ENCODE peak calls at places on chromosomes 11 and 22, in four cellular contexts. One of them, this sample, is unnamed.

GRCh38 chr11:106409201-106409600 is 331.7 kb downstream of the AASDHPPT start:
- DNase-seq in progenitor cell of endocrine pancreas: no peak
- DNase-seq in fibroblast of lung: peak
- DNase-seq in A172: no peak
- DNase-seq in this sample: no peak

GRCh38 chr22:17368144-17368726 is 1.0 kb upstream of the CECR2 start:
- DNase-seq in A172: no peak
- DNase-seq in progenitor cell of endocrine pancreas: no peak
- DNase-seq in fibroblast of lung: no peak
- DNase-seq in this sample: no peak

GRCh38 chr22:20399866-20400605 is 6.1 kb downstream of the ZNF74 start:
- DNase-seq in fibroblast of lung: no peak
- DNase-seq in A172: no peak
- DNase-seq in progenitor cell of endocrine pancreas: no peak
- DNase-seq in this sample: no peak

GRCh38 chr11:15938362-15938725 is 418.0 kb downstream of the SOX6 start:
- DNase-seq in fibroblast of lung: no peak
- DNase-seq in progenitor cell of endocrine pancreas: no peak
- DNase-seq in A172: no peak
- DNase-seq in this sample: no peak

GRCh38 chr11:34214961-34215805 is 109.8 kb downstream of the NAT10 start:
- DNase-seq in progenitor cell of endocrine pancreas: no peak
- DNase-seq in fibroblast of lung: peak
- DNase-seq in A172: peak
- DNase-seq in this sample: peak

GRCh38 chr11:88806410-88806809 is 259.4 kb downstream of the GRM5 start:
- DNase-seq in progenitor cell of endocrine pancreas: no peak
- DNase-seq in A172: no peak
- DNase-seq in fibroblast of lung: no peak
- DNase-seq in this sample: no peak

GRCh38 chr22:33114570-33114969 is 56.4 kb upstream of the SYN3 start:
- DNase-seq in A172: peak
- DNase-seq in fibroblast of lung: no peak
- DNase-seq in progenitor cell of endocrine pancreas: no peak
- DNase-seq in this sample: no peak

GRCh38 chr22:46535876-46536558 is 1.4 kb downstream of the CELSR1 start:
- DNase-seq in progenitor cell of endocrine pancreas: no peak
- DNase-seq in A172: no peak
- DNase-seq in fibroblast of lung: no peak
- DNase-seq in this sample: no peak

GRCh38 chr11:62880231-62880802 is 379 bp upstream of the SLC3A2 start:
- DNase-seq in A172: peak
- DNase-seq in progenitor cell of endocrine pancreas: no peak
- DNase-seq in fibroblast of lung: peak
- DNase-seq in this sample: peak

GRCh38 chr11:117126223-117126965 is 17.7 kb upstream of the PAFAH1B2 start:
- DNase-seq in fibroblast of lung: no peak
- DNase-seq in A172: no peak
- DNase-seq in progenitor cell of endocrine pancreas: no peak
- DNase-seq in this sample: no peak

GRCh38 chr11:130180896-130181294 is 21.3 kb downstream of the ST14 start:
- DNase-seq in A172: no peak
- DNase-seq in fibroblast of lung: no peak
- DNase-seq in progenitor cell of endocrine pancreas: no peak
- DNase-seq in this sample: no peak

GRCh38 chr11:82865841-82866240 is 34.4 kb downstream of the PRCP start:
- DNase-seq in progenitor cell of endocrine pancreas: no peak
- DNase-seq in A172: no peak
- DNase-seq in fibroblast of lung: no peak
- DNase-seq in this sample: no peak